ENCODE peak calls at places on chromosome 2, in six cellular contexts. N is stomach, C is ovary, I is uterus, O is IMR-90, T is NB4. M is an unnamed sample.

GRCh38 chr2:185583058-185583816 is 155.4 kb upstream of the FSIP2 start:
- DNase-seq in N (no peak), C (no peak), I (no peak), O (peak), T (no peak), M (no peak)

GRCh38 chr2:112662702-112663101 is 17.0 kb downstream of the SLC20A1 start:
- DNase-seq in N (no peak), C (no peak), I (no peak), O (no peak), T (peak), M (peak)

GRCh38 chr2:33417093-33417492 is 59.4 kb upstream of the RASGRP3 start:
- DNase-seq in N (no peak), C (no peak), I (no peak), O (no peak), T (peak), M (no peak)

GRCh38 chr2:45083175-45083574 is 73.9 kb upstream of the SIX2 start:
- DNase-seq in N (no peak), C (no peak), I (no peak), O (no peak), T (peak), M (no peak)

GRCh38 chr2:196096982-196097745 is 28.5 kb upstream of the DNAH7 start:
- DNase-seq in N (no peak), C (no peak), I (no peak), O (no peak), T (no peak), M (no peak)

GRCh38 chr2:147449323-147450080 is 395.3 kb upstream of the ACVR2A start:
- DNase-seq in N (no peak), C (no peak), I (no peak), O (no peak), T (no peak), M (no peak)

GRCh38 chr2:51981813-51982212 is 949.9 kb upstream of the NRXN1 start:
- DNase-seq in N (no peak), C (no peak), I (no peak), O (peak), T (no peak), M (no peak)

GRCh38 chr2:218782529-218782845 is 540 bp downstream of the CYP27A1 start:
- DNase-seq in N (no peak), C (no peak), I (no peak), O (no peak), T (no peak), M (no peak)

GRCh38 chr2:173008786-173009185 is 66.9 kb upstream of the MAP3K20 start:
- DNase-seq in N (no peak), C (no peak), I (no peak), O (no peak), T (no peak), M (no peak)

GRCh38 chr2:26246818-26247217 is 2.1 kb downstream of the HADHB start:
- DNase-seq in N (no peak), C (no peak), I (peak), O (peak), T (peak), M (no peak)

GRCh38 chr2:138239902-138240595 is 261.5 kb upstream of the SPOPL start:
- DNase-seq in N (no peak), C (no peak), I (no peak), O (no peak), T (no peak), M (no peak)

GRCh38 chr2:224025874-224026273 is 13.2 kb downstream of the SERPINE2 start:
- DNase-seq in N (no peak), C (no peak), I (no peak), O (no peak), T (peak), M (no peak)

GRCh38 chr2:11155326-11156059 is at the start of gene SLC66A3:
- DNase-seq in N (no peak), C (no peak), I (no peak), O (peak), T (peak), M (no peak)

GRCh38 chr2:120310136-120310535 is 35.8 kb upstream of the INHBB start:
- DNase-seq in N (no peak), C (no peak), I (no peak), O (no peak), T (no peak), M (no peak)

GRCh38 chr2:151619337-151619989 is 114.8 kb downstream of the NEB start:
- DNase-seq in N (no peak), C (no peak), I (no peak), O (peak), T (peak), M (peak)

GRCh38 chr2:173217106-173217840 is 137.4 kb upstream of the CDCA7 start:
- DNase-seq in N (no peak), C (no peak), I (no peak), O (peak), T (no peak), M (peak)

GRCh38 chr2:149224458-149224857 is 105.9 kb upstream of the LYPD6 start:
- DNase-seq in N (peak), C (no peak), I (no peak), O (no peak), T (no peak), M (no peak)

GRCh38 chr2:28736034-28736433 is 15.6 kb upstream of the PPP1CB start:
- DNase-seq in N (peak), C (peak), I (peak), O (no peak), T (no peak), M (peak)

GRCh38 chr2:88074854-88075292 is 7.2 kb downstream of the SMYD1 start:
- DNase-seq in N (no peak), C (no peak), I (no peak), O (peak), T (peak), M (no peak)

GRCh38 chr2:15943378-15943851 is 3.1 kb downstream of the MYCN start:
- DNase-seq in N (peak), C (peak), I (no peak), O (no peak), T (peak), M (peak)

GRCh38 chr2:158184001-158184400 is 82.3 kb downstream of the UPP2 start:
- DNase-seq in N (no peak), C (no peak), I (no peak), O (no peak), T (no peak), M (no peak)

GRCh38 chr2:74516650-74517049 is 2.4 kb downstream of the TLX2 start:
- DNase-seq in N (no peak), C (no peak), I (no peak), O (no peak), T (no peak), M (no peak)

GRCh38 chr2:45786030-45786830 is 134.8 kb downstream of the PRKCE start:
- DNase-seq in N (no peak), C (no peak), I (no peak), O (no peak), T (no peak), M (no peak)

GRCh38 chr2:26846334-26846863 is 1.5 kb upstream of the DPYSL5 start:
- DNase-seq in N (peak), C (peak), I (peak), O (peak), T (peak), M (peak)

GRCh38 chr2:234823877-234824376 is 127.9 kb upstream of the SH3BP4 start:
- DNase-seq in N (no peak), C (no peak), I (peak), O (peak), T (no peak), M (no peak)

GRCh38 chr2:144115892-144116291 is 404.0 kb downstream of the ZEB2 start:
- DNase-seq in N (no peak), C (no peak), I (no peak), O (peak), T (no peak), M (no peak)

GRCh38 chr2:204124140-204124750 is 187.7 kb downstream of the ICOS start:
- DNase-seq in N (no peak), C (no peak), I (no peak), O (no peak), T (no peak), M (no peak)

GRCh38 chr2:138615257-138615656 is 113.7 kb downstream of the SPOPL start:
- DNase-seq in N (no peak), C (no peak), I (no peak), O (peak), T (no peak), M (no peak)

GRCh38 chr2:38835015-38835601 is 40.6 kb downstream of the DHX57 start:
- DNase-seq in N (no peak), C (no peak), I (no peak), O (peak), T (peak), M (no peak)

GRCh38 chr2:198371902-198372611 is 567.7 kb downstream of the PLCL1 start:
- DNase-seq in N (no peak), C (no peak), I (no peak), O (no peak), T (peak), M (no peak)

GRCh38 chr2:157181234-157181633 is 76.3 kb upstream of the GALNT5 start:
- DNase-seq in N (no peak), C (no peak), I (no peak), O (peak), T (no peak), M (no peak)
- TF ChIP-seq POLR2A in N (no peak), C (no peak), I (no peak), O (no peak), T (no peak), M (no peak)

GRCh38 chr2:135741043-135741394 is 636 bp upstream of the UBXN4 start:
- DNase-seq in N (no peak), C (no peak), I (no peak), O (no peak), T (no peak), M (no peak)

GRCh38 chr2:135744761-135745314 is 3.2 kb downstream of the UBXN4 start:
- DNase-seq in N (no peak), C (no peak), I (no peak), O (peak), T (peak), M (peak)

GRCh38 chr2:135743860-135744259 is 2.2 kb downstream of the UBXN4 start:
- DNase-seq in N (no peak), C (no peak), I (no peak), O (peak), T (no peak), M (no peak)

GRCh38 chr2:135741395-135742306 is at the start of gene UBXN4:
- DNase-seq in N (peak), C (peak), I (peak), O (peak), T (peak), M (peak)

GRCh38 chr2:135742307-135742838 is 718 bp downstream of the UBXN4 start:
- DNase-seq in N (peak), C (no peak), I (peak), O (peak), T (peak), M (peak)
- TF ChIP-seq POLR2A in N (no peak), C (peak), I (peak), O (peak), T (no peak), M (no peak)

GRCh38 chr2:233100192-233100998 is 40.3 kb downstream of the INPP5D start:
- DNase-seq in N (no peak), C (no peak), I (no peak), O (no peak), T (peak), M (no peak)
- TF ChIP-seq POLR2A in N (no peak), C (no peak), I (no peak), O (no peak), T (no peak), M (no peak)

DNA sequence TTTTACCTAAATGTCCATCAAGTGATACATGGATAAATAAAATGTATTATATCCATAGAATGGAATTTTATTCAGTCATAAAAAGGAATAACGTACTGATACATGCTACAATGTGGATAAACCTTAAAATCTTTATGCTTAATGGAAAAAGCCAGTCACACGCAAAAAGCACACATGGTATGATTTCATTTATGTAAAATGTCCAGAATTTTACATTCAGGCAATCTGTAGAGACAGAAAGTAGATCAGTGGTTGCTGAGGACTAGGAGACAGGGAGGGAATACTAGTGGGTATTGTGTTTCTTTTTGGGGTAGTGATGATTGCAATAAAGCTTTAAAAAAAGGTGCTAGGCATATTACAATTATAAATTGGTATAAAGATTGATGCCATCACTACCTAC is 30.7 kb upstream of the CD302 start:
- DNase-seq in N (no peak), C (no peak), I (no peak), O (no peak), T (no peak), M (no peak)
- TF ChIP-seq POLR2A in N (no peak), C (no peak), I (no peak), O (no peak), T (no peak), M (no peak)

GRCh38 chr2:105438104-105438929 is 39.5 kb upstream of the FHL2 start:
- DNase-seq in N (peak), C (peak), I (peak), O (peak), T (no peak), M (no peak)
- TF ChIP-seq POLR2A in N (no peak), C (no peak), I (no peak), O (no peak), T (no peak), M (no peak)

GRCh38 chr2:54634564-54635511 is 88.6 kb upstream of the EML6 start:
- DNase-seq in N (no peak), C (peak), I (no peak), O (peak), T (no peak), M (peak)
- TF ChIP-seq POLR2A in N (no peak), C (no peak), I (peak), O (no peak), T (no peak), M (no peak)

DNA sequence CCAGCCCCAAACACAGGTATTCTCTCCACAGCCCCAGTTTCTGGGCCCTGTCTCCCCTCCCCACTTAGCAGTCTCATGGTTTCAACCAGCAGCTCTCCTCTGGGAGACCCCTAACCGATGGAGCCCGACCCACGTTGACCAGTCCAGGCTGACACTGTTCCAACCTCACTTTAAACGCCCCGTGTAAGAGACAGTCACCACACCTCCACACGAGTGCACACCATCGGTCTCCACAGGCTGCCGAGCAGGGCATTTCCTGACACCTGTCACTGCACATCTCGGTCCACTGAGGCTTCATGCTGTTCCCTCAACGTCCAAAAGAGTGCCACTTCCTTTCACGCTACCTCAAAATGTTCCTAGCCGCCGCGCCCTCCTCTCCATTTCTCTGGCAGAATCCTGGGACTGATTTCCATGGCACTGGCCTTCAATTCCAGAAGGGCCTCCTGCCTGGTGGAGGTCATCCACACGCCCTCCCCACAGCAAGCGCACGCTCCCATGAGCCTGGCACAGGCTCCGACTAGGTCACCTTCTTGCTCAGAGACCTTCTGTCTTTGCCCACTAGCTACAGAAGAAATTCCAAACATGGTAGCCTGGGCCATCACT is 94.3 kb downstream of the PXDN start:
- DNase-seq in N (no peak), C (no peak), I (no peak), O (no peak), T (no peak), M (no peak)
- TF ChIP-seq POLR2A in N (no peak), C (no peak), I (no peak), O (no peak), T (no peak), M (no peak)

DNA sequence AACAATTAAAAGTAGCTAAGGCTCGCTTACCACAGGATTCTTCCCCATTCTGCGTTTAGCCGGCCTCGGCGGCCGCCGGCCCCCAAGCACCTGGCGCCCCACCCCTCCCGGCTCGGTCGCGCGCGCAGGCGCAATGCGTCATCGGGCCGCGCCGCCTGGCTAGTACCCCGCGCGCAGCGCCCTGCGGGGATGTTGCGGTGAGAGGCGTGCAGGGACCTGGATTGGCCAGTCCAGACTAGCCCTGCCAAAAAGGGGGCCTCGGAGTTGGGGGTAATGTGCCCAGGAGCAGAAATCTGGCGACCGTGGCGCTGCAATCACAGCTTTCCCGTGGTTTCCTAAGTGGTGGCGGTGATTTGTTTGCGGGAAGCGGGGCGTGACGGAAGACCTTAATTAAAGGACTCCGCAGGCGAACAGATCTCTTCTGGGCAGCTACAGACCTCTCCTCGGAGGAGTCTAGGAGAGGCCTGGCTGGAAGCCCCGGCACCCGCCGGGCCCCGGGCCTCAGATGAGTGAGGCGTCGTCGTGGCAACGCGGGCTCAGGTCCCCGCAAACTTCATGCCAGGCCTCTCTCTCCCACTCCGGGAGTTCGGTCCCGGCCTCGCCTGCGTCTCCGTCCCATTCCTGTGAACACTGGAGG is 606 bp downstream of the TMEM237 start:
- DNase-seq in N (peak), C (peak), I (peak), O (peak), T (peak), M (peak)
- TF ChIP-seq POLR2A in N (no peak), C (peak), I (peak), O (peak), T (peak), M (peak)

GRCh38 chr2:96538487-96539214 is 2.1 kb downstream of the ARID5A start:
- DNase-seq in N (peak), C (peak), I (peak), O (no peak), T (peak), M (peak)
- TF ChIP-seq POLR2A in N (no peak), C (no peak), I (peak), O (peak), T (no peak), M (no peak)